ENCODE peak calls at places on chromosomes 2 and 18, in seven cellular contexts. D is CD8-positive, alpha-beta memory T cell; K is IMR-90; B is thoracic aorta; L is HCT116; Z is neuronal stem cell; W is fibroblast of lung. Q is an unnamed sample. For H3K9me3 and H3K27me3, the result is how much of the 10 kb centered on the place peaks cover.

GRCh38 chr2:6531304-6531703 is 334.4 kb downstream of the CMPK2 start:
- DNase-seq in K (no peak), L (no peak), W (no peak), B (no peak), D (no peak), Z (no peak), Q (no peak)

GRCh38 chr2:175662335-175662734 is 339.7 kb downstream of the LNPK start:
- DNase-seq in Z (no peak), W (no peak), L (no peak), D (no peak), B (no peak), K (no peak), Q (no peak)

GRCh38 chr2:7118606-7119503 is 201.6 kb downstream of the RNF144A start:
- DNase-seq in B (no peak), K (peak), Z (peak), L (no peak), D (no peak), W (peak), Q (no peak)

GRCh38 chr2:219596954-219597551 is 604 bp upstream of the STK11IP start:
- DNase-seq in L (no peak), Z (no peak), B (no peak), K (peak), D (no peak), W (peak), Q (no peak)

GRCh38 chr2:202099515-202099914 is 26.5 kb downstream of the KIAA2012 start:
- DNase-seq in Z (peak), D (no peak), K (no peak), L (no peak), W (peak), B (no peak), Q (no peak)

GRCh38 chr2:85888745-85889647 is at the start of gene ST3GAL5:
- DNase-seq in L (peak), B (peak), K (peak), W (peak), D (peak), Z (peak), Q (peak)

GRCh38 chr2:4358855-4359254 is 655.5 kb downstream of the DCDC2C start:
- DNase-seq in B (no peak), W (no peak), K (no peak), D (no peak), L (no peak), Z (no peak), Q (no peak)

GRCh38 chr2:70523996-70524965 is 29.3 kb downstream of the TGFA start:
- DNase-seq in Z (no peak), W (peak), B (no peak), D (peak), L (peak), K (peak), Q (peak)

GRCh38 chr2:131394147-131394931 is 30.4 kb upstream of the RAB6D start:
- DNase-seq in K (no peak), W (no peak), Z (peak), D (no peak), L (no peak), B (no peak), Q (no peak)

GRCh38 chr2:129935118-129935517 is 44.3 kb upstream of the RAB6C start:
- DNase-seq in Z (no peak), D (no peak), B (no peak), W (no peak), L (no peak), K (no peak), Q (no peak)

GRCh38 chr2:46568212-46569009 is 89.0 kb downstream of the TMEM247 start:
- DNase-seq in W (no peak), K (no peak), L (no peak), D (no peak), B (no peak), Z (no peak), Q (no peak)

GRCh38 chr2:100321181-100321880 is 970 bp downstream of the LONRF2 start:
- DNase-seq in B (no peak), Z (peak), L (no peak), D (no peak), K (peak), W (peak), Q (peak)

GRCh38 chr2:134141598-134142340 is 112.1 kb upstream of the MGAT5 start:
- DNase-seq in W (no peak), D (no peak), L (no peak), Z (no peak), K (no peak), B (no peak), Q (no peak)

GRCh38 chr2:193502363-193503035 is 1307.8 kb upstream of the TMEFF2 start:
- DNase-seq in W (no peak), D (no peak), B (no peak), Z (peak), L (no peak), K (no peak), Q (no peak)

GRCh38 chr2:46388873-46389272 is 90.5 kb upstream of the TMEM247 start:
- DNase-seq in Z (no peak), K (no peak), B (no peak), W (no peak), D (no peak), L (no peak), Q (no peak)

GRCh38 chr18:35303610-35304009 is 13.6 kb upstream of the ZSCAN30 start:
- DNase-seq in L (no peak), K (no peak), W (no peak), Z (no peak), D (no peak), B (no peak), Q (no peak)
- H3K9me3 ChIP-seq in L (under half), K (half or more), W (under half), Z (under half), D (under half), B (half or more), Q (half or more)

GRCh38 chr2:231924889-231925275 is 1.3 kb downstream of the NPPC start:
- DNase-seq in B (no peak), Z (peak), L (no peak), D (no peak), K (no peak), W (no peak), Q (no peak)
- H3K27me3 ChIP-seq in B (under half), Z (under half), L (under half), D (under half), K (half or more), W (under half), Q (under half)

DNA sequence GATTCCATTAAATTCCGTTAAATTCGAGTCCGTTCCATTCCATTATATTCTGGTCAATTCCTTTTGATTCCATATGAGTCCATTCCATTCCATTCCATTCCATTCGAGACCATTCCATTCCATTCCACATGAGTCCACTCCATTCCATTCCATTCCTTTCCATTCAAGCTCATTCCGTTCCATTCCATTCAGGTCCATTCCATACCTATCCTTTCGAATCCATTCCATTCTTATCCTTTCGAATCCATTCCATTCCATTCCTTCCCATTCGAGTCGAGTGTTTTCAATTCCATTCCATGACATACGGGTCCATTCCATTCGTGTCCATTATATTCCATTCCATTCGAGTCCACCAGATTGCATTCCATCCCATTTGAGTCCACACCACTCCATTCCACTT is 1127.4 kb downstream of the RPIA start:
- DNase-seq in L (no peak), W (no peak), K (no peak), B (no peak), Z (no peak), D (no peak), Q (no peak)
- H3K9me3 ChIP-seq in L (half or more), W (under half), K (under half), B (under half), Z (under half), D (under half), Q (under half)

GRCh38 chr18:78950386-78950785 is 29.2 kb upstream of the SALL3 start:
- DNase-seq in B (no peak), Z (no peak), W (no peak), L (no peak), D (no peak), K (no peak), Q (no peak)

GRCh38 chr18:78948221-78948620 is 31.4 kb upstream of the SALL3 start:
- DNase-seq in L (no peak), W (no peak), B (no peak), Z (no peak), K (no peak), D (no peak), Q (no peak)

GRCh38 chr18:78947291-78947690 is 32.3 kb upstream of the SALL3 start:
- DNase-seq in K (no peak), D (no peak), W (no peak), Z (no peak), B (no peak), L (no peak), Q (no peak)

GRCh38 chr18:78949216-78949615 is 30.4 kb upstream of the SALL3 start:
- DNase-seq in B (no peak), K (no peak), L (no peak), W (no peak), Z (no peak), D (no peak), Q (no peak)

GRCh38 chr18:78948707-78949106 is 30.9 kb upstream of the SALL3 start:
- DNase-seq in Z (no peak), W (no peak), L (no peak), B (no peak), K (no peak), D (no peak), Q (no peak)
- H3K27me3 ChIP-seq in Z (under half), W (under half), L (under half), B (under half), K (under half), D (under half), Q (under half)

GRCh38 chr2:125259441-125259840 is 1234.4 kb downstream of the CNTNAP5 start:
- DNase-seq in B (no peak), K (no peak), Z (peak), L (no peak), W (no peak), D (no peak), Q (no peak)
- H3K9me3 ChIP-seq in B (under half), K (under half), Z (under half), L (under half), W (under half), D (under half), Q (under half)

DNA sequence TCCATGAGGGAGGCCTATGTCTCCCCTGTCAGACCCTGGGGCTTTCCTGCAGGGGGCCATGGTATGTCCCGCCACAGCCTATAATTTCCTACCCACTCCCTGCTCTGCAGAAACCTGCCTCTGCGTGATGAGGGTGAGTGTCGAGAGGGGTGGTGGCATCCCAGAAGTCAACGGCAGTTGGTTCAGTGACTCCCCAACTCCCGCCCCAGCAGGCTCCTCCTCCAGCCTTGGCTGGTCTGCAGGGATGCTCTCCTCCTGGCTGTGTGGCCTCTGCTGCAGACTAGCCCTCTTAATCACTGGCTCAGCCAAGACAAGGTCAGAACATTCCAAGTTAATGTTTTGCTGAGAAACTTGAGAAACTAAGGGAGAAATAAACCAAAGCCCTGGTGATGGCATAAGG is 13.3 kb downstream of the CELF4 start:
- DNase-seq in B (no peak), Z (no peak), L (no peak), W (no peak), K (no peak), D (no peak), Q (no peak)
- H3K27me3 ChIP-seq in B (under half), Z (under half), L (half or more), W (under half), K (under half), D (under half), Q (under half)

DNA sequence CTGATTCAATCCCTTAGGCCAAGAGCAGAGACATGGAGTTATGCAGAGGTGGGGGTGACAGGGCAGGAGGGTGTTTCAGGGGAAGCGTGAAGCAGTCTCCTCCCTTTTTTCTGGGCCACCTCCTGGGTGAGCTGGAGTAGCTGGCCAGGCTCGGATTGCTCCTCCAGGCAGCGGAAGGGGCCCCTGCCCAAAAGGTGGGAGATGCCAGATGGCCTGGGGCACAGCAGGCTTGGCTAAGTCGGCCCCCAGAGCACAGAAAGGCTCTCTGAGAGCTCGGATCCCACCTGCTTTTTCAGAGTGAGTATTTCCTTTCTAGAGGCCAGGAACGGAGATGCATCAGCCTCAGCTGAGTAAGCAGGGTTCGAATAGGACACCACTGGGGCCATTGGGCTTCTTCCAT is 196.9 kb downstream of the ANKRD30B start:
- DNase-seq in L (no peak), K (no peak), W (no peak), B (no peak), Z (no peak), D (no peak), Q (no peak)
- H3K9me3 ChIP-seq in L (under half), K (under half), W (under half), B (under half), Z (under half), D (under half), Q (under half)

GRCh38 chr2:240712121-240712520 is 20.5 kb downstream of the AQP12A start:
- DNase-seq in Z (no peak), L (no peak), W (no peak), D (no peak), B (no peak), K (no peak), Q (no peak)
- H3K27me3 ChIP-seq in Z (under half), L (under half), W (under half), D (under half), B (under half), K (half or more), Q (under half)

DNA sequence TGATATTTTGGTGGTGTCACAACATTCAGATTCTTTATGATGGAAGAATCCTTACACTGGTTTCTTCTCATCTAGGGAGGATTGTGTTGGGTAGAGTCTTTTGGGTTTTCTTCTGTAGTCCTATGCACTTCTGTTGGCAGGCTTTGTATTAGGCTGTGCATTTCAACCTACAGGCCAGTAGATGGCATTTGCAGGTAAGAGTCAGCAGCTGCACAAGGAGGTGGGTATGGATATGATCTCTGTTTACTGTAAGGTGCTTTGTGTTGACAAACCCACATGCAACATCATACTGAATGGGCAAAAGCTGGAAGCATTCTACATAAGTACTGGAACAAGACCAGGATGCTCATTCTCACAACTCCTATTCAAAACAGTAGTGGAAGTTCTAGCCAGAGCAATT is 656.8 kb downstream of the METTL4 start:
- DNase-seq in L (peak), K (no peak), D (no peak), W (peak), Z (no peak), B (no peak), Q (no peak)
- H3K9me3 ChIP-seq in L (under half), K (under half), D (under half), W (under half), Z (under half), B (under half), Q (under half)

GRCh38 chr2:232505805-232506360 is 14.3 kb upstream of the PRSS56 start:
- DNase-seq in L (no peak), K (no peak), Z (no peak), B (no peak), W (no peak), D (no peak), Q (no peak)

GRCh38 chr2:232502901-232503791 is 15.5 kb upstream of the ECEL1 start:
- DNase-seq in W (peak), L (no peak), B (no peak), Z (peak), D (peak), K (peak), Q (no peak)

GRCh38 chr2:232503792-232504323 is 16.2 kb upstream of the ECEL1 start:
- DNase-seq in W (no peak), L (no peak), Z (no peak), D (no peak), B (no peak), K (no peak), Q (no peak)

GRCh38 chr2:232502513-232502900 is 14.9 kb upstream of the ECEL1 start:
- DNase-seq in D (no peak), Z (no peak), L (no peak), W (no peak), K (peak), B (no peak), Q (no peak)

DNA sequence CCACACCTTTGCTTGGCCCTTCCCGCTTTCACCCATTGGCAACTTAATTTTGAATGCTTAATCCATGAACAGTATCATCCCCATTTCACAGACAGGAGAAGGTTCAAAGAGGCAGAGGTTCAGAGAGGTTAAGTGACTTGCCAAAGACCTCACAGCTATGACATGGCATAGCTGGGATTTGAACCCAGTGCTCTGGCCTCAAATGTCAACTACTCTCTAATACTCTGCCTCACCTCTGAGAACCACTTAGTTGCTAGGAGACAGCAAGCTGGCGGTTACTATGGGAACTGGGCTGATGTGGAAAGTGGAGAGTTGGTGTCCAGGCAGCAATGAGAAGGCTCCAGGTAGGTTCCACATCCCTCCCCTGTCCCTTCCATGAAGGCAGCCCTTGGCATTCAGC is 15.8 kb upstream of the PRSS56 start:
- DNase-seq in W (no peak), B (no peak), D (no peak), Z (no peak), L (no peak), K (no peak), Q (no peak)
- H3K27me3 ChIP-seq in W (under half), B (under half), D (under half), Z (under half), L (under half), K (half or more), Q (under half)